ENCODE peak calls at places on chromosomes 2 and 18, in four cellular contexts. D, P, Y and X are unnamed samples.

GRCh38 chr2:156896294-156896693 is 361.2 kb upstream of the GALNT5 start:
- DNase-seq in D (no peak), P (peak), Y (no peak), X (no peak)

GRCh38 chr2:195477996-195478382 is 179.0 kb upstream of the SLC39A10 start:
- DNase-seq in D (no peak), P (no peak), Y (no peak), X (no peak)

GRCh38 chr18:73458186-73458964 is 590.6 kb upstream of the NETO1 start:
- DNase-seq in D (no peak), P (no peak), Y (no peak), X (no peak)

GRCh38 chr18:29749699-29750098 is 1292.8 kb downstream of the DSC3 start:
- DNase-seq in D (no peak), P (no peak), Y (no peak), X (no peak)

GRCh38 chr2:8633735-8634313 is 48.0 kb upstream of the ID2 start:
- DNase-seq in D (peak), P (no peak), Y (no peak), X (peak)

GRCh38 chr2:41909584-41909983 is 138.2 kb upstream of the PKDCC start:
- DNase-seq in D (no peak), P (no peak), Y (no peak), X (no peak)

GRCh38 chr2:119264781-119265692 is 41.4 kb downstream of the STEAP3 start:
- DNase-seq in D (peak), P (peak), Y (peak), X (peak)

GRCh38 chr2:233404227-233404626 is 49.9 kb downstream of the DGKD start:
- DNase-seq in D (peak), P (no peak), Y (no peak), X (peak)

GRCh38 chr18:11146947-11147345 is 2.4 kb downstream of the PIEZO2 start:
- DNase-seq in D (no peak), P (no peak), Y (no peak), X (no peak)

GRCh38 chr2:96529376-96530143 is 7.0 kb upstream of the ARID5A start:
- DNase-seq in D (no peak), P (no peak), Y (no peak), X (no peak)

GRCh38 chr18:61703508-61703907 is 189.3 kb downstream of the RNF152 start:
- DNase-seq in D (no peak), P (no peak), Y (no peak), X (no peak)

GRCh38 chr2:117985092-117985491 is 28.8 kb downstream of the CCDC93 start:
- DNase-seq in D (no peak), P (no peak), Y (peak), X (no peak)

GRCh38 chr2:106156305-106157288 is 37.5 kb downstream of the UXS1 start:
- DNase-seq in D (no peak), P (no peak), Y (no peak), X (no peak)

GRCh38 chr2:27086722-27087446 is at the start of gene KHK:
- DNase-seq in D (peak), P (no peak), Y (peak), X (peak)

GRCh38 chr18:79818036-79818435 is 20.3 kb downstream of the KCNG2 start:
- DNase-seq in D (no peak), P (no peak), Y (no peak), X (no peak)

GRCh38 chr2:70553334-70553583 is 367 bp downstream of the TGFA start:
- DNase-seq in D (no peak), P (no peak), Y (no peak), X (peak)

GRCh38 chr2:11703700-11704099 is 33.7 kb upstream of the NTSR2 start:
- DNase-seq in D (no peak), P (no peak), Y (no peak), X (no peak)

GRCh38 chr2:101199153-101199810 is 48.1 kb upstream of the TBC1D8 start:
- DNase-seq in D (no peak), P (no peak), Y (no peak), X (no peak)

GRCh38 chr2:69459936-69460335 is 22.7 kb upstream of the NFU1 start:
- DNase-seq in D (no peak), P (no peak), Y (no peak), X (no peak)

GRCh38 chr2:213723051-213723560 is 438.8 kb downstream of the SPAG16 start:
- DNase-seq in D (no peak), P (no peak), Y (no peak), X (no peak)

GRCh38 chr2:162113771-162114168 is 38.3 kb downstream of the GCG start:
- DNase-seq in D (no peak), P (no peak), Y (no peak), X (peak)

GRCh38 chr2:127043367-127044164 is 63.4 kb downstream of the BIN1 start:
- DNase-seq in D (no peak), P (no peak), Y (peak), X (no peak)

GRCh38 chr2:139369423-139370409 is 589.5 kb upstream of the NXPH2 start:
- DNase-seq in D (no peak), P (no peak), Y (no peak), X (no peak)

GRCh38 chr2:37912056-37912455 is 13.0 kb upstream of the RMDN2 start:
- DNase-seq in D (no peak), P (no peak), Y (no peak), X (no peak)

GRCh38 chr2:135546432-135546831 is 15.1 kb downstream of the R3HDM1 start:
- DNase-seq in D (no peak), P (no peak), Y (peak), X (no peak)

GRCh38 chr2:200483729-200484198 is 26.1 kb downstream of the KCTD18 start:
- DNase-seq in D (peak), P (no peak), Y (peak), X (peak)

GRCh38 chr2:200486529-200486928 is 23.3 kb downstream of the KCTD18 start:
- DNase-seq in D (no peak), P (no peak), Y (no peak), X (no peak)

GRCh38 chr2:200484934-200485333 is 24.9 kb downstream of the KCTD18 start:
- DNase-seq in D (no peak), P (no peak), Y (no peak), X (no peak)

GRCh38 chr2:200479617-200480292 is 30.1 kb downstream of the KCTD18 start:
- DNase-seq in D (no peak), P (no peak), Y (no peak), X (peak)

DNA sequence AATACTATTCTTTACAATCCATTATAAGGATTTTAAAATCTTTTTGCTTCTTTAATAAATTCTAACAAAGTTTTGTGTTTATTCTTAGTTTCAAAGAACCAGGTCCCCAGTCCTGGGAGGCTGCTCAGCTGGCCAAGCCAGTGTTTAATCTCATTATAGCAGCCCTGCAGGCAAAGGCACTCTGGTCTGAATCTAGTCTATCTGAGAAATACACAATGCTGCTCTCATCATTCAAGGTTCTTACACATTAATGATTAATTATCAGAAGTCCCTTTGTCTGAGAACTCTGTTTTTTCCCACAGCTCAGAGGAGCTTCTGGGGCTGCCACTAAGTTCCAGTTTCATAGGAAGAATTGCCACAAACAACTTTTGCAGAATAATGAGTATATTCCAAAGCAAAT is 27.7 kb downstream of the KCTD18 start:
- DNase-seq in D (no peak), P (no peak), Y (peak), X (peak)
- TF ChIP-seq PBX3 in D (no peak), P (no peak), Y (no peak), X (no peak)

GRCh38 chr2:59726226-59726800 is 827.1 kb downstream of the BCL11A start:
- DNase-seq in D (no peak), P (no peak), Y (no peak), X (no peak)
- TF ChIP-seq PBX3 in D (no peak), P (no peak), Y (no peak), X (no peak)

DNA sequence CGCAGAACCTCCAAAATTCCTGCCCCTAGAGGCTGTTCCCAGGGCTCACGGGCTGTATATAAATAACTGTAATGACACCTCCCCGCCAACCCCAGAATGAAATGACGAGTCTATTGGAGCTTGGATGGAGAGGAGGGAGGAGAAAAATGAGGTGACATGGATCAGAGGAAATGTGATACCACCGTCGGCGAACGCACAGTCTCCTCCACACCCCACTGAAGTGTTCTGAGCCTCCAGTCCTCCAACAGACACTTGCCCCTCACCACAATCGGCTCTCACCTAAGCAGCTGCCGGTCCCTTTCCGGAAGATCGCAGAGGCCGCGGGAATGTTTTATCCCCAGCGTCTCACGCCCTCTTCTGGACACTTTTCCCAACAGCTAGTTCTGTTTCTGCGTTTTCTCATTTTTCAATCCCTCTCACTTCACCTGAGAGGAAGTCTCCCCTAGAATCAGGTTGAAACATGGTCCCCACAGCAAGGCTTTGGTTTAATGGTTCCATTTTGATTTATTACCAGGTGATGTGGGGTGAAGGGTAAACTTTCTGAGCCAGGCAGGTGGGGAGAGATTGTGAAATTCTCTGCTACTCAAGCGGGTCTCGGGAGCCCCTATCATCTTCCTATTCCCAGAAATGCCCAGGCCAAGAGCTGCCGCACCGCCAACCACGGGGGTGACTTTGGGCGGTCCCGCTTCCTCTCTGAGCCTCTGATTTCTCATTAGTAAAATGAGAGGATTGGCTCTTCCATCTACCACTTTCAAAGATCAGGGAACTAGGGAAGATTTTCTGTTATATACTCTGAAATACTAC is 9.1 kb upstream of the MYO5B start:
- DNase-seq in D (peak), P (no peak), Y (peak), X (peak)
- TF ChIP-seq PBX3 in D (no peak), P (no peak), Y (no peak), X (no peak)

DNA sequence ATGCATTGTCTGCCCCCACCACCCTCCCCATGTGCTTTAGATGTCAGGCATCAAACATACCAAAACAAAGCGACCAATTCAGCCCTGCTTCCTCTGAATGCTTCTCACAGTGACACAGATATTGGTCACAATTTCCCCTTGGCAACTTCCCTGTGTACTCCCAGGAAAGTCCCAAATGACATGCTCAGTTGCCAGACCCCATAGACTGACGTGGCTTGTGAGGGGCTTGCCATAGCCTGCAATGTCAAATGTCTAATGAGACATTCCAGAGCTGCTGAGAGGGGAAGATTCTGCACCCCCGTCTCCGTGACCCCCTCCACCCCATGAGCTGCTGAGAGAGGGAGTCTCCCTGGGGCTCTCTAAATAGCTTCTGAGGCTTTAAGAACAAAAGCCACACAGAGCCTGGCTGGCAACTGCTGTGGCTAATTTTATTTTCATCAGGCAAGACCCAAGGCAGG is 47.3 kb downstream of the RFTN2 start:
- DNase-seq in D (no peak), P (peak), Y (no peak), X (no peak)
- TF ChIP-seq PBX3 in D (no peak), P (no peak), Y (no peak), X (no peak)

DNA sequence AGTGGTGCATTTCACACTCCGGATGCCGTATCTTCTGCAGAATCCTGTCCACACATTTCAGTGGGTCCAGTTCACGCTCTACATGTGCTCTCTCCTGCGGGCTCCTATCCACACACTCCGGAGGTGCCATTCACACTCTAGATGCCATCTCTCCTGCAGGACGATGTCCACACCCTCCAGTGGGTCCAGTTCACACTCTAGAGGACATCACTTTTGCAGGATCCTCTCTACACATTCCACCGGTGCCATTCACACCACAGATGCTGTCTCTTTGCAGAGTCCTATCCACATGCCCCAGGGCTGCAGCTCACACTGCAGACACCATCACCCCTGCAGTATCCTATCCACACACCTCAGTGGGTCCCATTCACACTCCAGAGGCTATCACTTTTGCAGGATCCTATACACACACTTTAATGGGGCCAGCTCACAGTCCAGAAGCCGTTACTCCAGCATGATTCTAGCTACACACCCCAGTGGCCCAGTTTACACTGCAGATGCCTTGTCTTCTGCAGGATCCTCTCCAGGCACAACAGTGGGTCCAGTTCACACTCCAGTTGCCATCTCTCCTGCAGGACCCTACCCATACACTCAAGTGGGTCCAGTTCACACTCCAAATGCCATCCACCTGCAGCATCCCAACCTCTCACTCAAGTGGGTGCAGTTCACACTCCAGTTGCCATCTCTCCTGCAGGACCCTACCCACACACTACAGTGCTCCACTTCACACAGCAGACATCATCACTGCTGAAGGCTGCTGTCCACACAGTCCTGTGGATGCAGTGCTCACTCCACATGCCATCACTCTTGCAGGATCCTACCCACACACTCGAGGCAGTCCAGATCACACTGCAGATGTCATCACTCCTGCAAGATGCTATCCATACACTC is 2.1 kb upstream of the PXDN start:
- DNase-seq in D (no peak), P (no peak), Y (no peak), X (no peak)
- TF ChIP-seq PBX3 in D (no peak), P (no peak), Y (no peak), X (no peak)

DNA sequence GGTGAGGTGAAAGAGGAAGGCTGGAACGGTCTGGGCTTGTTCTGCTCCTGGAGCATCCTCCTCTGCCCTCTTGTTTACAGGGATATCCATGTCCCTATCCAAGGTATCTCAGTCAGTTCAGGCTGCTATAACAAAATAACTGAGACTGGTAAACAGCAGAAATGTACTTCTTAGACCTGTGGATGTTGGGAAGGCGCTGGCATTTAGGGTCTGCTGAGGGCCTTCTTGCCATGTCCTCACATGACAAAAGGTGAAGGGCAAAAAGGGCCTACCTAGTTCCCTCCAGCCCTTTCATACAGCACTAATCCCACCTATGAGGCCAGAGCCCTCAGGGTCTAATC is 65.6 kb downstream of the INPP4A start:
- DNase-seq in D (no peak), P (no peak), Y (no peak), X (no peak)
- TF ChIP-seq PBX3 in D (no peak), P (no peak), Y (no peak), X (no peak)

GRCh38 chr2:73259276-73259675 is 25.0 kb downstream of the FBXO41 start:
- DNase-seq in D (no peak), P (no peak), Y (no peak), X (no peak)

GRCh38 chr2:73262108-73262651 is 22.1 kb downstream of the FBXO41 start:
- DNase-seq in D (no peak), P (no peak), Y (no peak), X (peak)

GRCh38 chr2:73258913-73259215 is 24.8 kb downstream of the CCT7 start:
- DNase-seq in D (no peak), P (no peak), Y (no peak), X (no peak)

GRCh38 chr2:73259704-73260337 is 24.5 kb downstream of the FBXO41 start:
- DNase-seq in D (no peak), P (no peak), Y (no peak), X (no peak)

DNA sequence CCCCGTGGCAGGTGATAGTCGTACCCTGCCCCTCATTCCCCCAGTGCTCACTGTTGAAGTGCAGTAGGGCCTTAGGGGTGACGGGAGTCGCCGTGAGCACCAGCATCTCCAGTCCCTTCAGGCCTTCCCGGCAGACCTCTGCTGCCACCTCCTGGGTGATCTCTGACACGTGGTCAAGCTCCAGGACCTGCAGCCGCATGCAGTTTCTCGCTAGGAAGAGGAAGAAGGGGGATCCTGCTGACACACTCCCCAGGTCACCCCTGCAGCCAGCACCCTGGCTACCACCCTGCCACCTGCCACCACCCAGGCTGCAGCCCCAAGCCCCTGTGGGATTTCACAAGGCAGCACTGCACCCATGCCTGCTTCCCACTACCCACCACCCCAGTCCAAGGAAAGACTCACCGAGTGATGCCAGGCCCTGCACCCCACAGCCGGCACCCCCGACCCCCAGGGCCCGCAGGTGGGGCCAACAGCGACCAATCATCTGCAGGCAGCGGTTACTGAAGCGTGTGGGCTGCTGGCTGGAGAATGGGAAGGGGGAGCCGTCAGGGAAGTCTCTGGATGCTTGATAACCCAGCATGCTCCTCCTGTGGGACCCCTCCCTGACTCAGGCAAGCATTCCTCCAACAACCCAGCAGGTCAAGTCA is 23.8 kb downstream of the FBXO41 start:
- DNase-seq in D (peak), P (no peak), Y (peak), X (peak)
- TF ChIP-seq PBX3 in D (no peak), P (no peak), Y (no peak), X (no peak)

GRCh38 chr18:13502585-13502984 is 223.8 kb downstream of the FAM210A start:
- DNase-seq in D (no peak), P (no peak), Y (no peak), X (no peak)

GRCh38 chr18:13500227-13500865 is 226.0 kb downstream of the FAM210A start:
- DNase-seq in D (no peak), P (no peak), Y (no peak), X (peak)

GRCh38 chr18:13503839-13504238 is 222.5 kb downstream of the FAM210A start:
- DNase-seq in D (no peak), P (no peak), Y (no peak), X (no peak)

GRCh38 chr18:13500891-13501887 is 225.2 kb downstream of the FAM210A start:
- DNase-seq in D (no peak), P (no peak), Y (no peak), X (no peak)

GRCh38 chr18:13501896-13502295 is 224.5 kb downstream of the FAM210A start:
- DNase-seq in D (no peak), P (peak), Y (no peak), X (no peak)
- TF ChIP-seq PBX3 in D (no peak), P (no peak), Y (no peak), X (no peak)

GRCh38 chr2:33680906-33681305 is 81.8 kb upstream of the FAM98A start:
- DNase-seq in D (no peak), P (no peak), Y (no peak), X (no peak)

GRCh38 chr2:33678447-33678846 is 79.3 kb upstream of the FAM98A start:
- DNase-seq in D (no peak), P (no peak), Y (no peak), X (no peak)

GRCh38 chr2:33681333-33681732 is 82.2 kb upstream of the FAM98A start:
- DNase-seq in D (no peak), P (no peak), Y (no peak), X (no peak)
- TF ChIP-seq PBX3 in D (no peak), P (no peak), Y (no peak), X (no peak)